ENCODE peak calls at places on chromosomes 1 and 21, in seven cellular contexts. F is astrocyte, Y is H9, G is fibroblast of lung, Q is mammary epithelial cell, Z is HCT116, E is endothelial cell of umbilical vein. B is an unnamed sample.

GRCh38 chr1:203219934-203220333 is 9.5 kb downstream of the CHIT1 start:
- DNase-seq in Q (no peak), Z (no peak), G (no peak), Y (peak), F (no peak), E (no peak), B (no peak)

GRCh38 chr1:41626146-41626545 is 141.7 kb upstream of the EDN2 start:
- DNase-seq in Y (peak), Q (peak), Z (no peak), E (no peak), G (no peak), F (peak), B (no peak)

GRCh38 chr1:72845342-72845741 is 563.0 kb upstream of the NEGR1 start:
- DNase-seq in E (peak), G (peak), Y (peak), F (peak), Z (no peak), Q (peak), B (no peak)

GRCh38 chr1:236699366-236699765 is 13.1 kb downstream of the ACTN2 start:
- DNase-seq in F (peak), Z (no peak), Y (no peak), Q (no peak), G (no peak), E (no peak), B (no peak)

GRCh38 chr1:75668813-75669212 is 55.7 kb upstream of the ACADM start:
- DNase-seq in G (no peak), F (no peak), Q (no peak), Z (no peak), Y (no peak), E (no peak), B (peak)

GRCh38 chr1:5955479-5955977 is 36.7 kb downstream of the NPHP4 start:
- DNase-seq in E (no peak), G (no peak), Z (no peak), Q (peak), F (no peak), Y (no peak), B (no peak)

GRCh38 chr1:23452011-23452411 is 27.5 kb upstream of the TCEA3 start:
- DNase-seq in Z (peak), G (peak), F (peak), Y (no peak), E (no peak), Q (peak), B (no peak)

GRCh38 chr1:15620155-15620545 is 2.9 kb downstream of the DDI2 start:
- DNase-seq in Z (no peak), E (peak), F (no peak), Q (peak), G (no peak), Y (no peak), B (no peak)

GRCh38 chr1:38430949-38431348 is 384.4 kb upstream of the POU3F1 start:
- DNase-seq in Z (no peak), G (no peak), Q (no peak), Y (no peak), E (no peak), F (no peak), B (no peak)

GRCh38 chr1:233364026-233364425 is 36.5 kb downstream of the MAP3K21 start:
- DNase-seq in E (no peak), Y (no peak), Z (no peak), G (no peak), Q (no peak), F (no peak), B (no peak)

GRCh38 chr1:165162671-165163241 is 193.8 kb downstream of the LMX1A start:
- DNase-seq in F (no peak), E (no peak), G (no peak), Y (peak), Z (no peak), Q (peak), B (no peak)

GRCh38 chr1:43659785-43660184 is 9.8 kb downstream of the KDM4A start:
- DNase-seq in Q (no peak), Y (peak), F (no peak), Z (no peak), E (no peak), G (no peak), B (no peak)

GRCh38 chr1:96927125-96927524 is 205.5 kb downstream of the PTBP2 start:
- DNase-seq in Y (no peak), F (peak), Q (peak), E (no peak), Z (no peak), G (peak), B (no peak)

GRCh38 chr1:77539510-77540142 is 142.8 kb downstream of the ZZZ3 start:
- DNase-seq in G (peak), Q (peak), E (no peak), Z (no peak), F (peak), Y (no peak), B (peak)

GRCh38 chr1:12049625-12050024 is 13.5 kb upstream of the TNFRSF8 start:
- DNase-seq in Y (no peak), E (no peak), Q (no peak), F (no peak), G (no peak), Z (no peak), B (peak)

GRCh38 chr1:6445062-6445763 is 20.6 kb downstream of the ESPN start:
- DNase-seq in F (peak), Z (no peak), Q (no peak), Y (peak), E (peak), G (peak), B (peak)

GRCh38 chr1:78427506-78427905 is 63.3 kb upstream of the PTGFR start:
- DNase-seq in G (peak), Q (no peak), E (no peak), Z (no peak), Y (no peak), F (no peak), B (no peak)

GRCh38 chr1:98963359-98963758 is 41.3 kb downstream of the PLPPR5 start:
- DNase-seq in E (no peak), Q (no peak), Y (no peak), F (peak), G (no peak), Z (no peak), B (peak)

GRCh38 chr1:162133566-162133965 is 64.1 kb downstream of the NOS1AP start:
- DNase-seq in Z (no peak), F (peak), G (no peak), Q (no peak), E (peak), Y (no peak), B (no peak)

GRCh38 chr1:236066828-236067386 is 2.0 kb upstream of the NID1 start:
- DNase-seq in Y (no peak), Z (no peak), F (no peak), G (no peak), Q (no peak), E (no peak), B (no peak)

GRCh38 chr1:89734437-89734836 is 86.4 kb upstream of the LRRC8D start:
- DNase-seq in Q (no peak), Z (no peak), G (no peak), Y (no peak), E (no peak), F (no peak), B (no peak)

GRCh38 chr1:154179951-154180687 is 11.8 kb downstream of the TPM3 start:
- DNase-seq in G (no peak), Y (no peak), F (no peak), E (no peak), Q (no peak), Z (no peak), B (peak)

GRCh38 chr1:25472494-25472893 is 41.8 kb downstream of the MACO1 start:
- DNase-seq in Z (no peak), G (no peak), Q (no peak), E (no peak), F (no peak), Y (no peak), B (peak)

GRCh38 chr1:206609229-206609991 is 2.9 kb downstream of the EIF2D start:
- DNase-seq in G (no peak), Y (no peak), Z (no peak), Q (no peak), F (no peak), E (peak), B (no peak)

GRCh38 chr1:7922301-7922700 is 18.3 kb downstream of the TNFRSF9 start:
- DNase-seq in Q (no peak), Z (no peak), Y (no peak), E (no peak), G (peak), F (peak), B (no peak)

GRCh38 chr1:10848109-10848684 is 51.8 kb upstream of the CASZ1 start:
- DNase-seq in E (no peak), G (no peak), F (no peak), Y (no peak), Z (no peak), Q (no peak), B (no peak)

GRCh38 chr1:220219865-220220698 is 52.2 kb downstream of the RAB3GAP2 start:
- DNase-seq in Q (no peak), Z (no peak), F (no peak), G (no peak), Y (no peak), E (no peak), B (peak)

GRCh38 chr1:31216016-31216415 is 23.7 kb downstream of the NKAIN1 start:
- DNase-seq in E (peak), Z (no peak), Y (peak), G (peak), F (peak), Q (peak), B (no peak)

GRCh38 chr1:10803971-10804820 is 7.8 kb upstream of the CASZ1 start:
- DNase-seq in G (no peak), F (no peak), Z (no peak), E (no peak), Y (no peak), Q (peak), B (peak)

GRCh38 chr1:58994664-58995063 is 210.8 kb upstream of the JUN start:
- DNase-seq in F (no peak), G (no peak), Y (no peak), Q (no peak), E (no peak), Z (no peak), B (no peak)

GRCh38 chr1:204723131-204723787 is 37.7 kb upstream of the LRRN2 start:
- DNase-seq in Y (peak), F (peak), G (no peak), Q (peak), Z (no peak), E (no peak), B (no peak)

GRCh38 chr1:15885701-15886612 is 38.5 kb downstream of the SPEN start:
- DNase-seq in F (peak), Y (peak), G (peak), Z (peak), Q (peak), E (peak), B (peak)

GRCh38 chr1:53410691-53411090 is 48.5 kb upstream of the DMRTB1 start:
- DNase-seq in Z (no peak), E (no peak), Q (no peak), F (no peak), G (no peak), Y (no peak), B (no peak)

GRCh38 chr1:37858931-37859506 is 373 bp downstream of the MTF1 start:
- DNase-seq in Y (no peak), Q (no peak), G (peak), Z (no peak), E (no peak), F (peak), B (peak)

GRCh38 chr1:224380003-224380402 is 23.3 kb downstream of the CNIH4 start:
- DNase-seq in G (no peak), Z (no peak), F (peak), Y (no peak), E (no peak), Q (no peak), B (no peak)

GRCh38 chr21:16087523-16087922 is 357.7 kb downstream of the USP25 start:
- DNase-seq in G (no peak), Y (no peak), F (no peak), Z (no peak), Q (no peak), E (no peak), B (no peak)

GRCh38 chr1:221097479-221098281 is 218.4 kb downstream of the HLX start:
- DNase-seq in Q (peak), G (peak), Z (no peak), E (no peak), Y (no peak), F (peak), B (peak)

GRCh38 chr1:93528416-93528815 is 80.5 kb downstream of the FNBP1L start:
- DNase-seq in G (no peak), Y (no peak), Z (no peak), E (no peak), Q (no peak), F (no peak), B (no peak)

GRCh38 chr1:201042663-201043461 is 19.3 kb upstream of the KIF21B start:
- DNase-seq in Q (peak), F (peak), E (peak), Y (peak), Z (peak), G (peak), B (peak)

GRCh38 chr1:1117469-1117831 is 1.6 kb upstream of the C1orf159 start:
- DNase-seq in F (no peak), Z (no peak), E (no peak), Q (no peak), G (no peak), Y (no peak), B (no peak)

GRCh38 chr1:209625791-209626285 is 26.4 kb downstream of the LAMB3 start:
- DNase-seq in E (no peak), Q (no peak), G (no peak), Z (no peak), F (no peak), Y (no peak), B (no peak)
- H3K4me2 ChIP-seq in E (no peak), Q (no peak), G (no peak), Z (no peak), F (peak), Y (no peak), B (no peak)

GRCh38 chr1:160210563-160210962 is 5.4 kb downstream of the PEA15 start:
- DNase-seq in Q (no peak), Z (no peak), E (no peak), G (no peak), Y (no peak), F (no peak), B (no peak)

GRCh38 chr1:160208179-160209040 is 3.2 kb downstream of the PEA15 start:
- DNase-seq in G (no peak), Z (no peak), Y (no peak), F (no peak), E (peak), Q (no peak), B (no peak)

GRCh38 chr1:160207751-160208150 is 2.6 kb downstream of the PEA15 start:
- DNase-seq in G (no peak), Y (no peak), F (no peak), Z (no peak), Q (no peak), E (no peak), B (no peak)

GRCh38 chr1:160209656-160210046 is 4.5 kb downstream of the PEA15 start:
- DNase-seq in G (no peak), Z (no peak), E (no peak), Y (no peak), Q (no peak), F (no peak), B (no peak)

DNA sequence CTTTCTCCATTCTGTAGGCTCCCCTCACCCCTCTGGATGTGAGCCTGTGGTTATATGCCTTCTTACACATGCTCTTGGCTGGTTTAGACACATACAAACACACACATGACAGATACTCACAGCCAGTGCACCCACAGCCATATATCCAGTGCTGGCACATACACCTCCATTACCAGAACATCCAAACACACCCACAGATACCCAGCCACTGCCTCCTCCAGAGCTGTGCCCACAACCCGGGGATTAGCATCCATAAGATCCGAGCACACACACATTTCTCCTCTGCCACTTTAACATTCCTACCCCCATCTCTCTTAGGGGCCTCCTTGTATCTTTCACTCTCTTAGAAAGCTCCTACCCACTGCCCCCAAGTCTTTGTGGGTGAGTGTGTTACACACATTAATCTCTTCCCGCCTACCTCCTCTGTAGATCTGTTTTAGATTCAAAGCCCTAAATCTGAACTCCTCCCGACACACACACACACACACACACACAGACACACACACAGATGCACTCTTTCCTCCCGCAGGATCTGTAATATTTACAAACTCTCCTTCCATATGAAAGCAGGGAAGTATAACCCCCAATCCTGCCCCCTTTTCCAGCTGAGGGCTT is 4.0 kb downstream of the PEA15 start:
- DNase-seq in G (peak), E (no peak), Y (no peak), F (no peak), Z (no peak), Q (no peak), B (no peak)
- H3K9ac ChIP-seq in G (no peak), E (no peak), Y (no peak), F (peak), Z (no peak), Q (no peak), B (no peak)

GRCh38 chr1:4062992-4063391 is 162.9 kb upstream of the C1orf174 start:
- DNase-seq in Z (no peak), Q (no peak), Y (no peak), G (no peak), E (no peak), F (no peak), B (no peak)

GRCh38 chr1:4062560-4062959 is 162.5 kb upstream of the C1orf174 start:
- DNase-seq in Y (no peak), F (no peak), Q (no peak), G (no peak), Z (no peak), E (no peak), B (no peak)

GRCh38 chr1:4062041-4062440 is 162.0 kb upstream of the C1orf174 start:
- DNase-seq in Z (no peak), Y (no peak), F (no peak), G (no peak), E (no peak), Q (no peak), B (no peak)

GRCh38 chr1:4064150-4064889 is 164.2 kb upstream of the C1orf174 start:
- DNase-seq in Z (no peak), F (no peak), G (no peak), Q (no peak), E (no peak), Y (no peak), B (no peak)

GRCh38 chr1:4063516-4063915 is 163.4 kb upstream of the C1orf174 start:
- DNase-seq in G (no peak), F (no peak), Z (no peak), E (no peak), Q (no peak), Y (no peak), B (no peak)
- H3K4me2 ChIP-seq in G (no peak), F (no peak), Z (no peak), E (no peak), Q (no peak), Y (no peak), B (no peak)

GRCh38 chr1:227726924-227727599 is 8.0 kb downstream of the JMJD4 start:
- DNase-seq in F (no peak), Q (no peak), Y (no peak), Z (no peak), E (no peak), G (no peak), B (no peak)

GRCh38 chr1:227729881-227730629 is 5.0 kb downstream of the JMJD4 start:
- DNase-seq in F (peak), Q (peak), G (peak), Z (peak), Y (peak), E (peak), B (peak)

GRCh38 chr1:227728892-227729143 is 6.3 kb downstream of the JMJD4 start:
- DNase-seq in Z (no peak), Y (no peak), F (no peak), E (no peak), G (no peak), Q (no peak), B (no peak)

GRCh38 chr1:227729144-227729880 is 5.8 kb downstream of the JMJD4 start:
- DNase-seq in G (no peak), E (no peak), F (no peak), Z (no peak), Y (peak), Q (no peak), B (peak)

GRCh38 chr1:227728059-227728891 is 6.8 kb downstream of the JMJD4 start:
- DNase-seq in Z (peak), Y (peak), F (peak), G (peak), Q (peak), E (peak), B (peak)
- H3K9ac ChIP-seq in Z (peak), Y (peak), F (peak), G (peak), Q (no peak), E (no peak), B (peak)